ENCODE peak calls at places on chromosome 7, in five cellular contexts. V is left ventricle myocardium inferior, H is A549, U is colonic mucosa, B is epithelial cell of prostate. X is an unnamed sample.

GRCh38 chr7:30068117-30068516 is 39.9 kb downstream of the PLEKHA8 start:
- DNase-seq in V (no peak), H (no peak), U (no peak), B (no peak), X (no peak)

GRCh38 chr7:140176271-140176701 is 497 bp downstream of the KDM7A start:
- DNase-seq in H (no peak), B (no peak), V (no peak), U (no peak), X (peak; percentile 29)

GRCh38 chr7:92448185-92448747 is 984 bp downstream of the GATAD1 start:
- DNase-seq in B (no peak), U (peak; percentile 75), V (peak; percentile 22), H (peak; percentile 42), X (peak; percentile 37)

GRCh38 chr7:66970310-66970709 is 25.1 kb downstream of the SBDS start:
- DNase-seq in H (no peak), U (peak; percentile 32), B (no peak), V (no peak), X (no peak)

GRCh38 chr7:72025381-72025960 is 386.7 kb downstream of the CALN1 start:
- DNase-seq in U (no peak), H (no peak), V (no peak), B (no peak), X (no peak)

GRCh38 chr7:129307592-129307991 is 82.8 kb downstream of the AHCYL2 start:
- DNase-seq in U (no peak), B (peak; percentile 88), V (no peak), H (no peak), X (no peak)

GRCh38 chr7:136966825-136967224 is 98.4 kb downstream of the CHRM2 start:
- DNase-seq in B (no peak), V (no peak), U (no peak), H (no peak), X (no peak)

GRCh38 chr7:139321071-139321745 is 19.9 kb upstream of the FMC1 start:
- DNase-seq in H (no peak), U (no peak), V (no peak), B (no peak), X (no peak)

GRCh38 chr7:80312139-80312661 is 177.6 kb downstream of the GNAI1 start:
- DNase-seq in H (peak; percentile 4), B (peak; percentile 53), V (no peak), U (peak; percentile 23), X (no peak)

GRCh38 chr7:155257482-155258232 is 40.0 kb upstream of the INSIG1 start:
- DNase-seq in U (no peak), V (peak; percentile 66), H (no peak), B (peak; percentile 26), X (peak; percentile 90)

GRCh38 chr7:139242741-139243281 is 11.8 kb downstream of the UBN2 start:
- DNase-seq in U (no peak), V (no peak), B (peak; percentile 53), H (no peak), X (no peak)

GRCh38 chr7:93055543-93056107 is 62.2 kb downstream of the SAMD9 start:
- DNase-seq in H (peak; percentile 30), U (no peak), B (no peak), V (no peak), X (no peak)

GRCh38 chr7:2313450-2314208 is 612 bp downstream of the SNX8 start:
- DNase-seq in V (no peak), B (no peak), U (peak; percentile 39), H (peak; percentile 28), X (no peak)

GRCh38 chr7:19373334-19373733 is 228.1 kb upstream of the FERD3L start:
- DNase-seq in U (no peak), B (no peak), V (no peak), H (no peak), X (no peak)

GRCh38 chr7:33757563-33758165 is 147.7 kb upstream of the BMPER start:
- DNase-seq in H (peak; percentile 16), V (no peak), B (no peak), U (peak; percentile 42), X (no peak)

GRCh38 chr7:25143763-25144162 is 18.7 kb upstream of the CYCS start:
- DNase-seq in U (no peak), B (no peak), V (no peak), H (no peak), X (no peak)

GRCh38 chr7:20314216-20314615 is 16.5 kb upstream of the ITGB8 start:
- DNase-seq in B (no peak), H (no peak), U (no peak), V (no peak), X (no peak)

GRCh38 chr7:45120-46090 is 147.0 kb upstream of the FAM20C start:
- DNase-seq in U (peak; percentile 9), V (no peak), H (no peak), B (no peak), X (peak; percentile 4)

GRCh38 chr7:28507538-28508282 is 95.4 kb downstream of the CREB5 start:
- DNase-seq in H (no peak), V (no peak), B (no peak), U (no peak), X (no peak)

GRCh38 chr7:92708105-92709042 is 118.2 kb upstream of the FAM133B start:
- DNase-seq in V (no peak), U (no peak), B (no peak), H (no peak), X (no peak)

GRCh38 chr7:83976302-83976701 is 218.3 kb downstream of the SEMA3A start:
- DNase-seq in U (no peak), V (no peak), H (peak; percentile 6), B (no peak), X (no peak)

GRCh38 chr7:30647589-30647988 is 34.7 kb downstream of the CRHR2 start:
- DNase-seq in B (no peak), H (no peak), V (no peak), U (peak; percentile 14), X (no peak)

GRCh38 chr7:21086688-21087087 is 300.0 kb upstream of the SP8 start:
- DNase-seq in H (no peak), B (no peak), U (no peak), V (no peak), X (no peak)

GRCh38 chr7:101156866-101157589 is 2.8 kb downstream of the AP1S1 start:
- DNase-seq in V (no peak), H (no peak), B (no peak), U (peak; percentile 83), X (no peak)

GRCh38 chr7:105875505-105875904 is 894 bp downstream of the ATXN7L1 start:
- DNase-seq in H (no peak), B (no peak), U (no peak), V (no peak), X (no peak)

GRCh38 chr7:82623812-82624211 is 180.2 kb upstream of the CACNA2D1 start:
- DNase-seq in V (no peak), H (no peak), B (no peak), U (no peak), X (no peak)

GRCh38 chr7:43584200-43584586 is 1.3 kb downstream of the STK17A start:
- DNase-seq in B (no peak), H (no peak), V (no peak), U (peak; percentile 34), X (peak; percentile 22)

GRCh38 chr7:92845736-92846135 is 9.4 kb upstream of the CDK6 start:
- DNase-seq in U (no peak), B (no peak), V (no peak), H (no peak), X (no peak)

GRCh38 chr7:108348913-108349312 is 107.3 kb downstream of the NRCAM start:
- DNase-seq in U (no peak), V (no peak), H (peak; percentile 28), B (peak; percentile 41), X (no peak)

GRCh38 chr7:32142649-32143048 is 72.4 kb upstream of the PDE1C start:
- DNase-seq in V (no peak), U (no peak), B (no peak), H (no peak), X (no peak)
- H3K27ac ChIP-seq in V (no peak overlapping the region), U (no peak overlapping the region), B (no peak overlapping the region), H (no peak overlapping the region), X (no peak overlapping the region)

DNA sequence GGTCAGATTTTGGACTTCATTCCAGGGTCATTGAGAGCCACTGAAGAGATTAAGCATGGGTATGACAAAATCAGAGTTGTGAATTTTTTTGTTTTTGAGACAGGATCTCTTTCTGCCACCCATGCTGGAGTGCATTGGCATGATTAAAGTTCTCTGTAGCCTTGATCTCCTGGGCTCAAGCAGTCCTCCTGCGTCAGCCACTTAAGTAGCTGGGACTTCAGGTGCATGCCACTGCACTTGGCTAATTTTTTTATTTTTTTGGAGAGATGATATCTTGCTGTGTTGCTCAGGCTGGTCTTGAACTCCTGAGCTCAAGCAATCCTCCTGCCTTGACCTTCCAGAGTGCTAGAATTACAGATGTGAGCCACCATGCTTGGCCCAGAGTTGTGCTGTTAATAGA is 52.5 kb upstream of the GLCCI1 start:
- DNase-seq in H (no peak), B (no peak), V (no peak), U (no peak), X (no peak)
- H3K27ac ChIP-seq in H (no peak overlapping the region), B (no peak overlapping the region), V (no peak overlapping the region), U (no peak overlapping the region), X (no peak overlapping the region)

GRCh38 chr7:131194070-131194865 is 133.4 kb upstream of the MKLN1 start:
- DNase-seq in U (no peak), B (no peak), H (no peak), V (no peak), X (no peak)

GRCh38 chr7:131188367-131189339 is 139.0 kb upstream of the MKLN1 start:
- DNase-seq in H (peak; percentile 79), V (no peak), B (peak; percentile 97), U (no peak), X (no peak)

GRCh38 chr7:131190146-131190545 is 137.5 kb upstream of the MKLN1 start:
- DNase-seq in H (no peak), U (no peak), B (no peak), V (no peak), X (no peak)

GRCh38 chr7:131189488-131189887 is 138.2 kb upstream of the MKLN1 start:
- DNase-seq in B (no peak), U (no peak), H (no peak), V (no peak), X (no peak)

GRCh38 chr7:131190581-131190980 is 137.1 kb upstream of the MKLN1 start:
- DNase-seq in H (no peak), B (no peak), U (no peak), V (no peak), X (no peak)
- H3K27ac ChIP-seq in H (peak overlapping the region; percentile 72), B (no peak overlapping the region), U (no peak overlapping the region), V (peak overlapping the region; percentile 23), X (no peak overlapping the region)

DNA sequence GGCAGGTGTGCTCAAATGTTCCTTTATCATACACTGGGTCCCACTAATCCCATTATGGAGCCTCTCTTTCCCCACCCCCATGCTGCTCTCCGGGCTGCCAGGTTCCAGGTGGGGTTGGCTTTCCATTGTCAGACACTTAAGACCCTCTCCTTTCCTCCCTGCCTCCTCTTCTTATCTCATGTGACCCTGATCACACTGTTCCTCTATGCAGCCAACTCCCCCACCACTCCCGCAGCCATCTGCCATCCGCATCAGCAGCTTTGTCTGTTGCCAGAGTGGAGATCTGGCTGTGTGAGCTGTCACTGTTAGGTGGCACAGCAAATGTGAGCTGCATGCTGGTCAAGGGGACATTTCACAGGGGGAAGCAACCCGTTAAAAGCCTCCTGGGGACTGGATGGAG is 391.4 kb downstream of the TNS3 start:
- DNase-seq in H (no peak), U (no peak), B (no peak), V (no peak), X (no peak)
- H3K27ac ChIP-seq in H (no peak overlapping the region), U (no peak overlapping the region), B (no peak overlapping the region), V (peak overlapping the region; percentile 77), X (no peak overlapping the region)

X was measured in right cardiac atrium.